ENCODE peak calls at places on chromosome 21, in seven cellular contexts. B is GM23248; X is HS-5; L is retinal pigment epithelial cell; S is Ammon's horn; K is stimulated activated CD8-positive, alpha-beta memory T cell treated with anti-CD3 and anti-CD28 coated beads, Interleukin-2, amount 100 ng/mL, for 1 hour; T is fibroblast of the aortic adventitia. V is an unnamed sample.

GRCh38 chr21:42753804-42754203 is 100.4 kb downstream of the PDE9A start:
- DNase-seq in B (no peak), X (no peak), L (no peak), S (no peak), K (no peak), T (no peak), V (no peak)

GRCh38 chr21:41147096-41147978 is 20.6 kb upstream of the BACE2 start:
- DNase-seq in B (no peak), X (no peak), L (peak), S (no peak), K (no peak), T (no peak), V (no peak)

GRCh38 chr21:34120867-34121266 is 47.5 kb downstream of the MRPS6 start:
- DNase-seq in B (no peak), X (no peak), L (no peak), S (no peak), K (no peak), T (no peak), V (no peak)

GRCh38 chr21:27505516-27505915 is 538.6 kb upstream of the ADAMTS5 start:
- DNase-seq in B (peak), X (peak), L (peak), S (no peak), K (no peak), T (peak), V (peak)

GRCh38 chr21:36917487-36918158 is 48.8 kb downstream of the HLCS start:
- DNase-seq in B (peak), X (no peak), L (peak), S (peak), K (no peak), T (peak), V (no peak)

GRCh38 chr21:18840239-18840638 is 436.7 kb upstream of the TMPRSS15 start:
- DNase-seq in B (no peak), X (peak), L (no peak), S (no peak), K (no peak), T (no peak), V (no peak)

GRCh38 chr21:27734146-27734545 is 767.3 kb upstream of the ADAMTS5 start:
- DNase-seq in B (peak), X (peak), L (peak), S (no peak), K (no peak), T (peak), V (peak)

GRCh38 chr21:46084709-46085108 is 13.2 kb upstream of the COL6A2 start:
- DNase-seq in B (no peak), X (no peak), L (no peak), S (no peak), K (no peak), T (no peak), V (no peak)

GRCh38 chr21:39529026-39529425 is 77.3 kb downstream of the SH3BGR start:
- DNase-seq in B (no peak), X (no peak), L (no peak), S (no peak), K (no peak), T (no peak), V (no peak)

GRCh38 chr21:16587671-16588379 is 858.0 kb downstream of the USP25 start:
- DNase-seq in B (peak), X (no peak), L (peak), S (peak), K (no peak), T (peak), V (no peak)

GRCh38 chr21:44285102-44285501 is 574 bp upstream of the AIRE start:
- DNase-seq in B (no peak), X (no peak), L (no peak), S (no peak), K (no peak), T (no peak), V (no peak)

GRCh38 chr21:36330904-36331303 is 10.9 kb downstream of the MORC3 start:
- DNase-seq in B (peak), X (no peak), L (no peak), S (peak), K (no peak), T (peak), V (no peak)

GRCh38 chr21:44995257-44995941 is 55.6 kb downstream of the SLX9 start:
- DNase-seq in B (no peak), X (no peak), L (no peak), S (no peak), K (no peak), T (no peak), V (no peak)

GRCh38 chr21:41526478-41527087 is 18.6 kb upstream of the TMPRSS2 start:
- DNase-seq in B (no peak), X (no peak), L (no peak), S (no peak), K (no peak), T (no peak), V (no peak)

GRCh38 chr21:28230559-28230958 is 762.1 kb downstream of the LTN1 start:
- DNase-seq in B (peak), X (peak), L (no peak), S (no peak), K (no peak), T (peak), V (no peak)

GRCh38 chr21:17903029-17903806 is 84.1 kb upstream of the C21orf91 start:
- DNase-seq in B (peak), X (no peak), L (no peak), S (peak), K (no peak), T (peak), V (no peak)

GRCh38 chr21:41593051-41593783 is 85.3 kb upstream of the TMPRSS2 start:
- DNase-seq in B (no peak), X (no peak), L (no peak), S (no peak), K (no peak), T (no peak), V (no peak)

GRCh38 chr21:31220567-31220966 is 123.5 kb downstream of the TIAM1 start:
- DNase-seq in B (peak), X (no peak), L (no peak), S (peak), K (no peak), T (peak), V (no peak)

GRCh38 chr21:46116846-46117585 is 19.1 kb downstream of the COL6A2 start:
- DNase-seq in B (peak), X (no peak), L (no peak), S (no peak), K (no peak), T (peak), V (no peak)

GRCh38 chr21:24514081-24514733 is 1093.1 kb downstream of the MRPL39 start:
- DNase-seq in B (peak), X (peak), L (no peak), S (peak), K (no peak), T (no peak), V (no peak)

GRCh38 chr21:38208118-38208517 is 48.7 kb upstream of the KCNJ15 start:
- DNase-seq in B (no peak), X (no peak), L (no peak), S (no peak), K (no peak), T (no peak), V (no peak)